ENCODE peak calls at places on chromosomes 7 and 10, in five cellular contexts. W, N, K, I and Y are unnamed samples.

GRCh38 chr7:158406817-158407216 is 180.8 kb downstream of the PTPRN2 start:
- DNase-seq in W (no peak), N (no peak), K (no peak), I (no peak), Y (no peak)

GRCh38 chr10:79472951-79473350 is 27.5 kb upstream of the ZCCHC24 start:
- DNase-seq in W (no peak), N (no peak), K (no peak), I (no peak), Y (no peak)

GRCh38 chr7:148058092-148058491 is 532.5 kb upstream of the C7orf33 start:
- DNase-seq in W (peak), N (no peak), K (no peak), I (no peak), Y (no peak)

GRCh38 chr7:32191296-32191695 is 121.1 kb upstream of the PDE1C start:
- DNase-seq in W (no peak), N (no peak), K (no peak), I (no peak), Y (no peak)

GRCh38 chr10:17616403-17617030 is 657 bp downstream of the HACD1 start:
- DNase-seq in W (no peak), N (peak), K (peak), I (peak), Y (peak)

GRCh38 chr10:22247636-22248035 is 29.8 kb upstream of the EBLN1 start:
- DNase-seq in W (no peak), N (no peak), K (no peak), I (no peak), Y (no peak)

GRCh38 chr10:100133801-100134200 is 52.0 kb downstream of the ERLIN1 start:
- DNase-seq in W (no peak), N (no peak), K (no peak), I (no peak), Y (no peak)

GRCh38 chr7:28472332-28472731 is 60.0 kb downstream of the CREB5 start:
- DNase-seq in W (no peak), N (no peak), K (no peak), I (no peak), Y (no peak)

GRCh38 chr10:70683601-70684329 is 11.5 kb downstream of the ADAMTS14 start:
- DNase-seq in W (no peak), N (no peak), K (no peak), I (no peak), Y (peak)

GRCh38 chr7:33823913-33824312 is 81.4 kb upstream of the BMPER start:
- DNase-seq in W (no peak), N (no peak), K (no peak), I (no peak), Y (no peak)

GRCh38 chr10:23174974-23175512 is 17.1 kb upstream of the PTF1A start:
- DNase-seq in W (no peak), N (no peak), K (no peak), I (no peak), Y (no peak)

GRCh38 chr7:46544396-46545008 is 623.4 kb upstream of the IGFBP3 start:
- DNase-seq in W (no peak), N (no peak), K (no peak), I (no peak), Y (no peak)

GRCh38 chr10:69407621-69408301 is 9.0 kb downstream of the TACR2 start:
- DNase-seq in W (peak), N (no peak), K (peak), I (no peak), Y (no peak)

GRCh38 chr10:110774069-110775021 is 97.4 kb upstream of the PDCD4 start:
- DNase-seq in W (no peak), N (no peak), K (no peak), I (no peak), Y (no peak)

GRCh38 chr7:90946711-90947501 is 317.3 kb upstream of the FZD1 start:
- DNase-seq in W (no peak), N (no peak), K (no peak), I (no peak), Y (no peak)

GRCh38 chr7:33243319-33243881 is 114.0 kb downstream of the BBS9 start:
- DNase-seq in W (peak), N (no peak), K (no peak), I (no peak), Y (no peak)

GRCh38 chr7:11539853-11540252 is 292.1 kb downstream of the THSD7A start:
- DNase-seq in W (no peak), N (no peak), K (no peak), I (no peak), Y (no peak)

GRCh38 chr7:21568762-21569161 is 25.9 kb downstream of the DNAH11 start:
- DNase-seq in W (no peak), N (no peak), K (no peak), I (no peak), Y (no peak)

GRCh38 chr7:727104-727805 is at the start of gene PRKAR1B:
- DNase-seq in W (peak), N (no peak), K (no peak), I (no peak), Y (peak)

GRCh38 chr10:99709480-99710229 is 22.3 kb downstream of the COX15 start:
- DNase-seq in W (no peak), N (no peak), K (no peak), I (no peak), Y (no peak)

GRCh38 chr10:19347592-19347991 is 299.0 kb downstream of the MALRD1 start:
- DNase-seq in W (no peak), N (no peak), K (no peak), I (no peak), Y (no peak)

GRCh38 chr7:142808802-142809583 is 38.2 kb downstream of the PRSS2 start:
- DNase-seq in W (no peak), N (peak), K (peak), I (no peak), Y (no peak)

GRCh38 chr10:93859049-93859655 is 34.6 kb upstream of the SLC35G1 start:
- DNase-seq in W (peak), N (no peak), K (no peak), I (no peak), Y (no peak)

GRCh38 chr10:24866615-24867583 is 85.5 kb downstream of the PRTFDC1 start:
- DNase-seq in W (peak), N (no peak), K (peak), I (no peak), Y (peak)

GRCh38 chr7:41003031-41003925 is 699.6 kb downstream of the INHBA start:
- DNase-seq in W (no peak), N (no peak), K (peak), I (no peak), Y (peak)

GRCh38 chr10:17758200-17758599 is 6.2 kb downstream of the TMEM236 start:
- DNase-seq in W (no peak), N (no peak), K (no peak), I (no peak), Y (no peak)

GRCh38 chr7:157937432-157937831 is 600.6 kb downstream of the DNAJB6 start:
- DNase-seq in W (no peak), N (no peak), K (no peak), I (no peak), Y (no peak)

GRCh38 chr10:77240042-77240619 is 397.5 kb downstream of the KCNMA1 start:
- DNase-seq in W (no peak), N (no peak), K (no peak), I (no peak), Y (no peak)

GRCh38 chr10:72081772-72082590 is 6.4 kb downstream of the SPOCK2 start:
- DNase-seq in W (peak), N (no peak), K (no peak), I (no peak), Y (no peak)

GRCh38 chr10:61961278-61961677 is 59.8 kb downstream of the ARID5B start:
- DNase-seq in W (no peak), N (no peak), K (no peak), I (no peak), Y (no peak)

GRCh38 chr7:1240296-1240820 is 7.7 kb downstream of the UNCX start:
- DNase-seq in W (no peak), N (no peak), K (no peak), I (no peak), Y (no peak)

GRCh38 chr10:75034131-75034512 is 77.3 kb upstream of the SAMD8 start:
- DNase-seq in W (no peak), N (no peak), K (no peak), I (no peak), Y (peak)

GRCh38 chr7:32881074-32881982 is 10.2 kb downstream of the KBTBD2 start:
- DNase-seq in W (no peak), N (no peak), K (no peak), I (no peak), Y (no peak)

GRCh38 chr10:4651404-4652037 is 174.5 kb upstream of the AKR1E2 start:
- DNase-seq in W (no peak), N (no peak), K (no peak), I (no peak), Y (no peak)